ENCODE peak calls at places on chromosomes 3 and 15, in six cellular contexts. One of them, this sample, is unnamed. For H3K9me2, the result is how much of the 10 kb centered on the place peaks cover.

GRCh38 chr3:54963621-54964020 is 35.8 kb upstream of the LRTM1 start:
- DNase-seq in PC-9: no peak
- DNase-seq in GM23248: no peak
- DNase-seq in HCT116: no peak
- DNase-seq in GM23338: no peak
- DNase-seq in hepatocyte: no peak
- DNase-seq in this sample: no peak

GRCh38 chr3:47344971-47345370 is 35.9 kb upstream of the PTPN23 start:
- DNase-seq in PC-9: no peak
- DNase-seq in GM23248: no peak
- DNase-seq in HCT116: no peak
- DNase-seq in GM23338: no peak
- DNase-seq in hepatocyte: no peak
- DNase-seq in this sample: no peak

GRCh38 chr15:52714968-52715367 is 35.8 kb upstream of the ATOSA start:
- DNase-seq in PC-9: no peak
- DNase-seq in GM23248: no peak
- DNase-seq in HCT116: no peak
- DNase-seq in GM23338: no peak
- DNase-seq in hepatocyte: no peak
- DNase-seq in this sample: no peak

GRCh38 chr15:40243126-40243810 is 4.4 kb downstream of the PAK6 start:
- DNase-seq in PC-9: no peak
- DNase-seq in GM23248: no peak
- DNase-seq in HCT116: no peak
- DNase-seq in GM23338: no peak
- DNase-seq in hepatocyte: no peak
- DNase-seq in this sample: peak

GRCh38 chr15:64905119-64905831 is 6.4 kb upstream of the ANKDD1A start:
- DNase-seq in PC-9: peak
- DNase-seq in GM23248: peak
- DNase-seq in HCT116: no peak
- DNase-seq in GM23338: peak
- DNase-seq in hepatocyte: peak
- DNase-seq in this sample: peak

GRCh38 chr15:62212746-62213145 is 47.7 kb upstream of the C2CD4B start:
- DNase-seq in PC-9: no peak
- DNase-seq in GM23248: no peak
- DNase-seq in HCT116: no peak
- DNase-seq in GM23338: no peak
- DNase-seq in hepatocyte: no peak
- DNase-seq in this sample: no peak

GRCh38 chr3:187684880-187685279 is 14.7 kb upstream of the SST start:
- DNase-seq in PC-9: no peak
- DNase-seq in GM23248: peak
- DNase-seq in HCT116: no peak
- DNase-seq in GM23338: no peak
- DNase-seq in hepatocyte: no peak
- DNase-seq in this sample: no peak

GRCh38 chr3:121992601-121993560 is 29.2 kb downstream of the ILDR1 start:
- DNase-seq in PC-9: no peak
- DNase-seq in GM23248: no peak
- DNase-seq in HCT116: no peak
- DNase-seq in GM23338: no peak
- DNase-seq in hepatocyte: no peak
- DNase-seq in this sample: peak

GRCh38 chr3:169744332-169745054 is 20.4 kb downstream of the TERC start:
- DNase-seq in PC-9: no peak
- DNase-seq in GM23248: peak
- DNase-seq in HCT116: no peak
- DNase-seq in GM23338: peak
- DNase-seq in hepatocyte: no peak
- DNase-seq in this sample: peak

GRCh38 chr15:67853454-67853853 is 13.6 kb upstream of the RNU6-1 start:
- DNase-seq in PC-9: no peak
- DNase-seq in GM23248: no peak
- DNase-seq in HCT116: no peak
- DNase-seq in GM23338: no peak
- DNase-seq in hepatocyte: no peak
- DNase-seq in this sample: peak

GRCh38 chr3:142680710-142681109 is 43.1 kb upstream of the TRPC1 start:
- DNase-seq in PC-9: no peak
- DNase-seq in GM23248: no peak
- DNase-seq in HCT116: no peak
- DNase-seq in GM23338: peak
- DNase-seq in hepatocyte: no peak
- DNase-seq in this sample: peak

GRCh38 chr3:117404153-117404552 is 694.6 kb downstream of the TUSC7 start:
- DNase-seq in PC-9: no peak
- DNase-seq in GM23248: peak
- DNase-seq in HCT116: no peak
- DNase-seq in GM23338: no peak
- DNase-seq in hepatocyte: no peak
- DNase-seq in this sample: no peak

GRCh38 chr15:62895905-62896316 is 146.6 kb upstream of the TPM1 start:
- DNase-seq in PC-9: no peak
- DNase-seq in GM23248: peak
- DNase-seq in HCT116: no peak
- DNase-seq in GM23338: no peak
- DNase-seq in hepatocyte: no peak
- DNase-seq in this sample: peak

GRCh38 chr3:64505419-64505818 is 182.4 kb downstream of the ADAMTS9 start:
- DNase-seq in PC-9: no peak
- DNase-seq in GM23248: no peak
- DNase-seq in HCT116: no peak
- DNase-seq in GM23338: no peak
- DNase-seq in hepatocyte: no peak
- DNase-seq in this sample: no peak

GRCh38 chr3:129016366-129016724 is 15.2 kb downstream of the EFCC1 start:
- DNase-seq in PC-9: peak
- DNase-seq in GM23248: no peak
- DNase-seq in HCT116: no peak
- DNase-seq in GM23338: no peak
- DNase-seq in hepatocyte: peak
- DNase-seq in this sample: peak

GRCh38 chr15:58249646-58250312 is 111.6 kb downstream of the AQP9 start:
- DNase-seq in PC-9: no peak
- DNase-seq in GM23248: no peak
- DNase-seq in HCT116: no peak
- DNase-seq in GM23338: no peak
- DNase-seq in hepatocyte: no peak
- DNase-seq in this sample: no peak

GRCh38 chr3:160941885-160942494 is 163.2 kb downstream of the B3GALNT1 start:
- DNase-seq in PC-9: peak
- DNase-seq in GM23248: peak
- DNase-seq in HCT116: peak
- DNase-seq in GM23338: peak
- DNase-seq in hepatocyte: peak
- DNase-seq in this sample: peak

GRCh38 chr3:39668420-39668819 is 141.0 kb upstream of the MYRIP start:
- DNase-seq in PC-9: no peak
- DNase-seq in GM23248: peak
- DNase-seq in HCT116: peak
- DNase-seq in GM23338: peak
- DNase-seq in hepatocyte: peak
- DNase-seq in this sample: peak

GRCh38 chr3:23671901-23672589 is 133.7 kb upstream of the UBE2E1 start:
- DNase-seq in PC-9: peak
- DNase-seq in GM23248: peak
- DNase-seq in HCT116: no peak
- DNase-seq in GM23338: peak
- DNase-seq in hepatocyte: no peak
- DNase-seq in this sample: no peak

GRCh38 chr3:139538733-139539132 is 809 bp downstream of the RBP1 start:
- DNase-seq in PC-9: no peak
- DNase-seq in GM23248: no peak
- DNase-seq in HCT116: no peak
- DNase-seq in GM23338: peak
- DNase-seq in hepatocyte: peak
- DNase-seq in this sample: no peak

GRCh38 chr3:28575748-28576589 is 227.3 kb upstream of the AZI2 start:
- DNase-seq in PC-9: no peak
- DNase-seq in GM23248: peak
- DNase-seq in HCT116: no peak
- DNase-seq in GM23338: peak
- DNase-seq in hepatocyte: peak
- DNase-seq in this sample: no peak

GRCh38 chr15:69713726-69714559 is 261.3 kb downstream of the RPLP1 start:
- DNase-seq in PC-9: peak
- DNase-seq in GM23248: no peak
- DNase-seq in HCT116: no peak
- DNase-seq in GM23338: no peak
- DNase-seq in hepatocyte: no peak
- DNase-seq in this sample: no peak

GRCh38 chr3:72346526-72346926 is 501.7 kb downstream of the SHQ1 start:
- DNase-seq in PC-9: no peak
- DNase-seq in GM23248: peak
- DNase-seq in HCT116: no peak
- DNase-seq in GM23338: no peak
- DNase-seq in hepatocyte: peak
- DNase-seq in this sample: no peak

GRCh38 chr3:12886106-12886679 is 44.8 kb upstream of the RPL32 start:
- DNase-seq in PC-9: no peak
- DNase-seq in GM23248: no peak
- DNase-seq in HCT116: no peak
- DNase-seq in GM23338: no peak
- DNase-seq in hepatocyte: no peak
- DNase-seq in this sample: peak

DNA sequence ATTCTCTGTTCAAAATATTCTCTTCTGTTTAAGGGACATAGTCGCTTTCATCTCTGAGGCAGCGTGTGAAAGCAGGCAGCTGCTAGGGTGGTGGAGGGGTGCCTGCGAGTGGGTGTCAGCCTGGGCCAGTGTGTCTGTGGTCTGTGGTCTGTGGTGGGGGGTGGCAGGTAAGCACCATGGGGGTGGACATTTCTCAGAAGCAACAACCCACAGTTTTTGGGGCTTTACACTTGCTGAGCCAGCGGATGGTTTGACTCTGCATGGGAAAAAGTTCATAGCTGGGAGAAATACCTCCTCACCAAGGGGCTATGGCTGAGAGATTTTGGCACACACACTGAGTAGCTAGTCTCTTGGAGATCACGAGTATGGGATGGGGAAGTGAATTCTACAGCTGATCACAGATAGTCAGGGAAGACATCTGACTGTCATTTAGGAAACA is 109.3 kb downstream of the EPHB1 start:
- DNase-seq in PC-9: no peak
- DNase-seq in GM23248: no peak
- DNase-seq in HCT116: no peak
- DNase-seq in GM23338: no peak
- DNase-seq in hepatocyte: no peak
- DNase-seq in this sample: no peak
- H3K4me3 ChIP-seq in PC-9: no peak
- H3K4me3 ChIP-seq in GM23248: no peak
- H3K4me3 ChIP-seq in HCT116: no peak
- H3K4me3 ChIP-seq in GM23338: no peak
- H3K4me3 ChIP-seq in hepatocyte: no peak
- H3K4me3 ChIP-seq in this sample: no peak

GRCh38 chr3:165770781-165771180 is 66.4 kb downstream of the BCHE start:
- DNase-seq in PC-9: no peak
- DNase-seq in GM23248: no peak
- DNase-seq in HCT116: no peak
- DNase-seq in GM23338: no peak
- DNase-seq in hepatocyte: no peak
- DNase-seq in this sample: no peak
- H3K9me2 ChIP-seq in PC-9: under half
- H3K9me2 ChIP-seq in GM23248: under half
- H3K9me2 ChIP-seq in HCT116: under half
- H3K9me2 ChIP-seq in GM23338: under half
- H3K9me2 ChIP-seq in hepatocyte: under half
- H3K9me2 ChIP-seq in this sample: under half

GRCh38 chr15:83444936-83445335 is 2.2 kb upstream of the SH3GL3 start:
- DNase-seq in PC-9: no peak
- DNase-seq in GM23248: no peak
- DNase-seq in HCT116: no peak
- DNase-seq in GM23338: no peak
- DNase-seq in hepatocyte: no peak
- DNase-seq in this sample: no peak

GRCh38 chr15:83445653-83446052 is 1.5 kb upstream of the SH3GL3 start:
- DNase-seq in PC-9: no peak
- DNase-seq in GM23248: no peak
- DNase-seq in HCT116: no peak
- DNase-seq in GM23338: no peak
- DNase-seq in hepatocyte: no peak
- DNase-seq in this sample: no peak

GRCh38 chr15:83446904-83447708 is at the start of gene SH3GL3:
- DNase-seq in PC-9: peak
- DNase-seq in GM23248: peak
- DNase-seq in HCT116: peak
- DNase-seq in GM23338: peak
- DNase-seq in hepatocyte: peak
- DNase-seq in this sample: no peak

GRCh38 chr15:83449250-83449671 is 2.1 kb downstream of the SH3GL3 start:
- DNase-seq in PC-9: no peak
- DNase-seq in GM23248: no peak
- DNase-seq in HCT116: no peak
- DNase-seq in GM23338: no peak
- DNase-seq in hepatocyte: no peak
- DNase-seq in this sample: no peak

DNA sequence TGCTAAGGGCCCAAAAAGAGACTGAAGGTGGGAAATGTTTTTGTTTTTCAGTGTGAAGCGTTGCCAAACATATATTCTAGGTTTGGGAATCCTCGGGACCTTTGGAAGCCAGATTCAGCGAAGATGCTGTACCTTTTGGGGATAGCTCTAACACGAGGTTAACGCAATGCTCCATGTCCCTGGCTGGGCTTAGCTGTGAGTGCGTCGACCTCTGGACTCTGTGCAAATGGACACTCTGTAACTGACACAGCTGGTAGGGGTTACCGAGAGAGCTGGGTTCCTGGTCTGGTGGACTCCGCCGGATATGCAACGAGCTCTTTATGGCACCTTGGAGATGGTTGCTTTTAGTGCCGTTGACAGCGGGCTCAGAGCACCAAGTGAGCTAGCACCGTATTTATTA is 724 bp upstream of the SH3GL3 start:
- DNase-seq in PC-9: no peak
- DNase-seq in GM23248: no peak
- DNase-seq in HCT116: no peak
- DNase-seq in GM23338: no peak
- DNase-seq in hepatocyte: no peak
- DNase-seq in this sample: no peak
- H3K4me3 ChIP-seq in PC-9: no peak
- H3K4me3 ChIP-seq in GM23248: peak
- H3K4me3 ChIP-seq in HCT116: no peak
- H3K4me3 ChIP-seq in GM23338: peak
- H3K4me3 ChIP-seq in hepatocyte: no peak
- H3K4me3 ChIP-seq in this sample: no peak

GRCh38 chr3:115671761-115672455 is 48.6 kb downstream of the GAP43 start:
- DNase-seq in PC-9: no peak
- DNase-seq in GM23248: no peak
- DNase-seq in HCT116: no peak
- DNase-seq in GM23338: no peak
- DNase-seq in hepatocyte: no peak
- DNase-seq in this sample: no peak

GRCh38 chr3:115670911-115671310 is 47.6 kb downstream of the GAP43 start:
- DNase-seq in PC-9: no peak
- DNase-seq in GM23248: no peak
- DNase-seq in HCT116: no peak
- DNase-seq in GM23338: no peak
- DNase-seq in hepatocyte: no peak
- DNase-seq in this sample: no peak

GRCh38 chr3:115676336-115676735 is 53.0 kb downstream of the GAP43 start:
- DNase-seq in PC-9: no peak
- DNase-seq in GM23248: no peak
- DNase-seq in HCT116: no peak
- DNase-seq in GM23338: no peak
- DNase-seq in hepatocyte: no peak
- DNase-seq in this sample: no peak

GRCh38 chr3:115673860-115674259 is 50.5 kb downstream of the GAP43 start:
- DNase-seq in PC-9: no peak
- DNase-seq in GM23248: no peak
- DNase-seq in HCT116: no peak
- DNase-seq in GM23338: no peak
- DNase-seq in hepatocyte: no peak
- DNase-seq in this sample: no peak
- H3K9me2 ChIP-seq in PC-9: under half
- H3K9me2 ChIP-seq in GM23248: under half
- H3K9me2 ChIP-seq in HCT116: under half
- H3K9me2 ChIP-seq in GM23338: under half
- H3K9me2 ChIP-seq in hepatocyte: under half
- H3K9me2 ChIP-seq in this sample: under half